ENCODE peak calls at places on chromosomes 12 and 14, in nine cellular contexts. J is A549, P is WTC11, Q is endothelial cell of umbilical vein, X is HCT116, V is HepG2, A is K562, H is SK-N-SH, C is GM12878. I is an unnamed sample.

GRCh38 chr12:27237790-27238771 is 6.0 kb upstream of the STK38L start:
- DNase-seq in J (no peak), A (no peak), P (no peak), V (no peak), H (no peak), X (no peak), Q (no peak), C (peak), I (peak)

GRCh38 chr14:30558362-30558674 is 640 bp upstream of the G2E3 start:
- DNase-seq in J (no peak), C (no peak), A (no peak), P (no peak), H (no peak), X (no peak), Q (no peak), V (no peak), I (no peak)

GRCh38 chr12:55188974-55189556 is 31.8 kb upstream of the OR10A7 start:
- DNase-seq in V (peak), A (peak), X (peak), Q (peak), P (no peak), J (peak), C (peak), H (peak), I (peak)

GRCh38 chr12:8038659-8039114 is 6.2 kb downstream of the FOXJ2 start:
- DNase-seq in H (peak), J (no peak), P (peak), C (no peak), A (peak), V (no peak), X (no peak), Q (peak), I (peak)

GRCh38 chr12:25715147-25715546 is 162.1 kb upstream of the LMNTD1 start:
- DNase-seq in Q (no peak), P (no peak), V (no peak), C (no peak), J (no peak), A (no peak), X (no peak), H (no peak), I (no peak)

GRCh38 chr12:126747530-126748149 is 1519.3 kb upstream of the TMEM132C start:
- DNase-seq in Q (no peak), C (no peak), H (peak), X (peak), P (peak), A (peak), V (peak), J (peak), I (peak)

GRCh38 chr12:12724421-12725085 is 7.4 kb downstream of the CDKN1B start:
- DNase-seq in J (peak), A (peak), H (peak), P (no peak), V (no peak), C (no peak), X (no peak), Q (no peak), I (no peak)

GRCh38 chr14:85811340-85811739 is 281.4 kb downstream of the FLRT2 start:
- DNase-seq in V (no peak), C (no peak), J (no peak), A (no peak), X (no peak), Q (no peak), P (no peak), H (no peak), I (no peak)

GRCh38 chr12:52310622-52311281 is 10.4 kb downstream of the KRT83 start:
- DNase-seq in Q (no peak), X (no peak), P (no peak), H (no peak), C (no peak), V (no peak), J (no peak), A (no peak), I (no peak)

GRCh38 chr12:124565071-124565491 is 2.3 kb downstream of the NCOR2 start:
- DNase-seq in Q (no peak), H (peak), P (no peak), V (no peak), A (no peak), X (no peak), C (no peak), J (no peak), I (no peak)

GRCh38 chr14:56212541-56212940 is 94.3 kb downstream of the PELI2 start:
- DNase-seq in P (no peak), X (no peak), J (no peak), C (no peak), V (no peak), H (no peak), Q (no peak), A (no peak), I (no peak)

GRCh38 chr14:56891226-56891625 is 80.9 kb upstream of the OTX2 start:
- DNase-seq in J (no peak), P (no peak), Q (no peak), C (no peak), V (no peak), H (no peak), X (no peak), A (no peak), I (no peak)

GRCh38 chr12:106106892-106107291 is 31.9 kb downstream of the NUAK1 start:
- DNase-seq in C (no peak), V (no peak), A (no peak), H (no peak), Q (peak), X (no peak), J (no peak), P (no peak), I (peak)

GRCh38 chr12:124457287-124458219 is 109.9 kb downstream of the NCOR2 start:
- DNase-seq in H (no peak), X (no peak), V (no peak), P (no peak), C (no peak), Q (no peak), A (no peak), J (no peak), I (peak)

GRCh38 chr12:94994312-94994711 is 9.2 kb downstream of the NDUFA12 start:
- DNase-seq in J (peak), P (no peak), C (no peak), H (no peak), X (peak), Q (no peak), V (no peak), A (peak), I (no peak)

GRCh38 chr14:66662374-66662773 is 154.4 kb downstream of the GPHN start:
- DNase-seq in P (peak), Q (peak), V (peak), X (no peak), C (no peak), J (no peak), H (no peak), A (no peak), I (peak)

GRCh38 chr14:89085154-89086059 is 261.0 kb downstream of the TTC8 start:
- DNase-seq in V (no peak), J (no peak), H (no peak), C (no peak), A (no peak), X (no peak), Q (no peak), P (no peak), I (no peak)

GRCh38 chr14:63773504-63773903 is 45.6 kb upstream of the SGPP1 start:
- DNase-seq in C (no peak), X (no peak), V (no peak), A (no peak), H (no peak), P (no peak), J (no peak), Q (no peak), I (no peak)

GRCh38 chr12:67633708-67634107 is 14.8 kb upstream of the DYRK2 start:
- DNase-seq in C (no peak), J (no peak), X (no peak), A (no peak), Q (no peak), P (no peak), V (no peak), H (no peak), I (peak)

GRCh38 chr14:77266336-77266735 is 4.7 kb downstream of the NGB start:
- DNase-seq in V (no peak), P (no peak), H (no peak), X (no peak), A (no peak), J (no peak), C (no peak), Q (no peak), I (no peak)

GRCh38 chr12:15806826-15807225 is 17.6 kb upstream of the EPS8 start:
- DNase-seq in A (no peak), H (peak), V (no peak), J (no peak), P (no peak), Q (no peak), X (no peak), C (no peak), I (no peak)

GRCh38 chr12:53944907-53945847 is 6.5 kb downstream of the HOXC13 start:
- DNase-seq in C (no peak), P (no peak), Q (no peak), A (no peak), J (no peak), X (no peak), H (no peak), V (no peak), I (no peak)

GRCh38 chr14:74042296-74042695 is 23.1 kb downstream of the BBOF1 start:
- DNase-seq in P (no peak), H (no peak), J (no peak), V (no peak), Q (no peak), A (no peak), X (no peak), C (no peak), I (no peak)

GRCh38 chr12:75865315-75865714 is 166.3 kb downstream of the PHLDA1 start:
- DNase-seq in X (no peak), H (no peak), J (no peak), Q (peak), P (no peak), V (no peak), C (no peak), A (no peak), I (no peak)

GRCh38 chr12:71639341-71639760 is 24.3 kb downstream of the ZFC3H1 start:
- DNase-seq in Q (no peak), C (no peak), H (peak), X (no peak), P (no peak), V (peak), J (peak), A (no peak), I (peak)

GRCh38 chr14:73789996-73790581 is 61.5 kb upstream of the PTGR2 start:
- DNase-seq in H (no peak), J (no peak), A (no peak), P (no peak), X (no peak), Q (peak), V (no peak), C (no peak), I (no peak)

GRCh38 chr12:43444940-43445564 is 107.0 kb downstream of the ADAMTS20 start:
- DNase-seq in V (peak), A (peak), J (no peak), H (peak), C (peak), X (peak), P (peak), Q (peak), I (peak)

GRCh38 chr12:56687225-56688128 is 607 bp downstream of the PTGES3 start:
- DNase-seq in H (no peak), P (peak), X (no peak), J (peak), A (peak), C (no peak), Q (peak), V (no peak), I (peak)

GRCh38 chr12:61452076-61452475 is 808.1 kb upstream of the USP15 start:
- DNase-seq in A (no peak), X (peak), C (no peak), J (no peak), V (no peak), H (no peak), P (no peak), Q (no peak), I (no peak)

GRCh38 chr12:122094735-122095561 is 16.4 kb downstream of the MLXIP start:
- DNase-seq in V (no peak), Q (peak), X (no peak), J (no peak), H (no peak), A (no peak), P (no peak), C (no peak), I (peak)

GRCh38 chr12:58916153-58916709 is 4.1 kb downstream of the LRIG3 start:
- DNase-seq in X (no peak), P (no peak), Q (no peak), A (no peak), H (no peak), J (no peak), V (no peak), C (no peak), I (no peak)

GRCh38 chr12:58916891-58917570 is 3.3 kb downstream of the LRIG3 start:
- DNase-seq in V (no peak), C (no peak), A (no peak), X (no peak), P (no peak), H (no peak), J (no peak), Q (peak), I (no peak)

GRCh38 chr12:58919271-58920101 is 818 bp downstream of the LRIG3 start:
- DNase-seq in A (no peak), V (peak), C (no peak), Q (peak), P (no peak), X (no peak), H (no peak), J (peak), I (no peak)

GRCh38 chr12:58918475-58918874 is 1.8 kb downstream of the LRIG3 start:
- DNase-seq in P (no peak), C (no peak), X (no peak), J (no peak), Q (peak), H (no peak), A (no peak), V (no peak), I (no peak)

GRCh38 chr12:58917699-58918334 is 2.5 kb downstream of the LRIG3 start:
- DNase-seq in P (no peak), A (no peak), H (no peak), X (no peak), Q (peak), C (no peak), V (no peak), J (no peak), I (no peak)
- TF ChIP-seq MAX in P (no peak), A (no peak), H (no peak), X (no peak), Q (no peak), C (no peak), V (no peak), J (no peak), I (no peak)

DNA sequence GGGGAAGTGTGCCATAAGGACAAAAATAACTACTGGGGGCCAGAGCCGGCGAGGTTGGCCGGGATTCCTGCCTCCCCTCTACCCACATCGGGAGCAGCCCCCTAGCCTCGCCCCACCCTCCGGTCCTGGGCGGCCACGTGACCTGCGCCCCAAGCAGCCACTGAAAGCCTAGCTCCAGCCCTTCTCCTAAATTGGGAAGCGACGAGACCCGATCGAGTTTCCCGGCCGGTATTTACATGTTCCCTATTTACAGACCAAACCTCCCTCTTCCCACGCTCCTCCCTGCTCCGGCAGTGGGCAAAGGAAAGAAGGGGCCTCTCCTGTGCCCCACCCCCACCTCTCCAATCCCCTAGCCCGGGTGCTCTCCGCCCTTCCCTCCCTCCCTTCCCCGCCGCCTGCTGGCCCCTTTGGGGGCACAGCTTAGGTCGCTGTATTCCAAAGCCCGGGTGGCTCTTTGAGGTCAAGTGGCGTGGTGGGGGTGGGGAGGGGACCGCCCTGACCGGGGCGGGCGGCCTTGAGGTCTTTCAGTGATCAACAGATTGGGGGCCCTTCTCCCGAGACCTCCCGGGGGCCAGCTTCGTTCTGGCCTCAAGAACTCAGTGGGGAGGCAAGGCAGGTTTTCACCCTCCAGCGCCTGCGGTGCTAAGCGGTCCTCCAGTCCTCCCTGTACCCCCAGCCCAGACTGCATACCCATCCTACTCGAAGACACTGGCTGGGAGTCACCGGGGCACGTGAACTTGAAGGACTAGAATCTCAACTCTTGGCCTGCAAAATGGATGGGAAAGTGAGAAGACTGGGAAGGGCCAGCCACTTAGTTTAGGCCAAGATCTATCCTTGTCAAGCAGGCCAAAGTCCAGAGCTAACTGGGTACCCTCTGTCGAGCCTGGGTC is 6.3 kb upstream of the CTDSP2 start:
- DNase-seq in A (peak), H (no peak), Q (no peak), X (no peak), J (no peak), C (no peak), P (peak), V (peak), I (no peak)
- TF ChIP-seq MAX in A (no peak), H (no peak), Q (no peak), X (no peak), J (no peak), C (no peak), P (peak), V (peak), I (no peak)

DNA sequence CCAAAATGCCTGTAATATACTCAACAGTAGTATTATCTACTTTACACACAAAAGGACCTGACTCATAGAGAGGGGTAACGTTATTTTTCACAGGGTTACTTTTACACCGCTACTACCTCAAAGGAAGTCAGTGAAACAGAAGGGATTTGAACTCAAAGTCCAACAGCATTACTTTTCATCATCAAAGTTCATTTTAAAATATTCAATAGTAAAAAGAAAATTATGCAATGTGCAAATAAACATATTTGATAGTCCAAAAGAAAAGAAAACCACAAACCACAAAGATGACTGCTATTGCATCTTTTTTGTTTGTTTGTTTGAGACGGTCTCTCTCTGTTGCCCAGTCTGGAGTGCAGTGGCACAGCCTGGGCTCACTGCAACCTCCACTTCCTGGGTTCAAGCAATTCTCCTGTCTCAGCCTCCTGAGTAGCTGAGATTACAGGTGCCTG is 15.5 kb downstream of the KIF21A start:
- DNase-seq in C (no peak), X (no peak), H (no peak), J (no peak), V (peak), Q (no peak), A (no peak), P (no peak), I (no peak)
- TF ChIP-seq MAX in C (no peak), X (no peak), H (no peak), J (no peak), V (no peak), Q (no peak), A (no peak), P (no peak), I (no peak)

GRCh38 chr12:125639826-125640225 is 574.6 kb downstream of the AACS start:
- DNase-seq in H (no peak), V (no peak), Q (no peak), P (no peak), C (no peak), X (no peak), A (no peak), J (no peak), I (no peak)

GRCh38 chr12:125633686-125634085 is 568.5 kb downstream of the AACS start:
- DNase-seq in X (no peak), C (no peak), V (no peak), H (no peak), P (no peak), J (no peak), A (no peak), Q (no peak), I (no peak)

GRCh38 chr12:125634813-125635212 is 569.6 kb downstream of the AACS start:
- DNase-seq in X (no peak), V (no peak), Q (no peak), J (no peak), C (no peak), H (no peak), P (no peak), A (no peak), I (no peak)
- TF ChIP-seq MAX in X (no peak), V (no peak), Q (no peak), J (no peak), C (no peak), H (no peak), P (no peak), A (no peak), I (no peak)

I was measured in NB4.